ENCODE peak calls at places on chromosomes 3 and 15, in seven cellular contexts. K is CD8-positive, alpha-beta T cell; O is upper lobe of right lung; X is psoas muscle; D is HCT116; S is stomach; F is heart right ventricle. M is an unnamed sample. For H3K36me3 and H3K4me1, the result is how much of the 10 kb centered on the place peaks cover.

GRCh38 chr3:8790529-8790928 is 21.1 kb upstream of the OXTR start:
- DNase-seq in K (no peak), S (no peak), F (no peak), D (no peak), X (no peak), O (no peak), M (no peak)

GRCh38 chr3:119346076-119346496 is 51.9 kb downstream of the ARHGAP31 start:
- DNase-seq in O (no peak), X (no peak), K (no peak), S (no peak), F (no peak), D (no peak), M (no peak)

GRCh38 chr3:142098974-142099373 is 50.4 kb downstream of the TFDP2 start:
- DNase-seq in S (no peak), K (no peak), O (no peak), X (no peak), F (no peak), D (no peak), M (no peak)

GRCh38 chr3:107897471-107898180 is 193.2 kb downstream of the CD47 start:
- DNase-seq in S (no peak), D (no peak), K (no peak), X (no peak), O (no peak), F (no peak), M (no peak)

GRCh38 chr3:47011371-47011770 is 31.9 kb downstream of the NBEAL2 start:
- DNase-seq in F (no peak), O (no peak), S (no peak), X (no peak), D (no peak), K (no peak), M (no peak)

GRCh38 chr3:131178710-131179375 is 152.2 kb downstream of the NEK11 start:
- DNase-seq in K (no peak), D (no peak), X (no peak), F (no peak), S (no peak), O (no peak), M (no peak)

GRCh38 chr3:72959336-72959735 is 37.3 kb upstream of the PPP4R2 start:
- DNase-seq in D (no peak), X (no peak), S (no peak), F (no peak), O (no peak), K (no peak), M (no peak)

GRCh38 chr3:163951397-163951987 is 1126.8 kb downstream of the SI start:
- DNase-seq in O (no peak), D (no peak), K (no peak), X (no peak), F (no peak), S (no peak), M (no peak)

GRCh38 chr3:115638991-115639390 is 15.7 kb downstream of the GAP43 start:
- DNase-seq in D (no peak), K (no peak), O (no peak), X (no peak), F (no peak), S (no peak), M (no peak)

GRCh38 chr15:33200903-33201302 is 6.4 kb upstream of the FMN1 start:
- DNase-seq in D (no peak), S (no peak), X (no peak), O (no peak), K (no peak), F (no peak), M (no peak)

GRCh38 chr3:69241769-69242168 is 119.4 kb upstream of the LMOD3 start:
- DNase-seq in X (no peak), O (no peak), S (no peak), F (no peak), K (no peak), D (no peak), M (no peak)

GRCh38 chr3:16849240-16849639 is 35.5 kb upstream of the PLCL2 start:
- DNase-seq in S (peak), D (no peak), X (peak), K (peak), O (peak), F (peak), M (peak)

GRCh38 chr3:117661636-117662095 is 952.1 kb downstream of the TUSC7 start:
- DNase-seq in K (no peak), O (no peak), X (no peak), F (no peak), D (no peak), S (no peak), M (no peak)

GRCh38 chr3:43620953-43621405 is 832 bp downstream of the ANO10 start:
- DNase-seq in F (no peak), K (no peak), D (no peak), S (no peak), O (no peak), X (no peak), M (no peak)

GRCh38 chr3:118554148-118554819 is 480.4 kb downstream of the IGSF11 start:
- DNase-seq in S (no peak), O (no peak), X (no peak), D (no peak), K (no peak), F (no peak), M (no peak)

GRCh38 chr3:152185941-152186630 is 82.6 kb upstream of the MBNL1 start:
- DNase-seq in D (no peak), O (no peak), F (no peak), X (no peak), S (no peak), K (no peak), M (no peak)

GRCh38 chr3:139122612-139123011 is 77.9 kb upstream of the PRR23C start:
- DNase-seq in X (no peak), D (no peak), F (no peak), S (no peak), K (no peak), O (no peak), M (no peak)

GRCh38 chr3:138935864-138936762 is 10.8 kb downstream of the FOXL2 start:
- DNase-seq in K (peak), F (peak), X (peak), D (peak), S (peak), O (peak), M (peak)

DNA sequence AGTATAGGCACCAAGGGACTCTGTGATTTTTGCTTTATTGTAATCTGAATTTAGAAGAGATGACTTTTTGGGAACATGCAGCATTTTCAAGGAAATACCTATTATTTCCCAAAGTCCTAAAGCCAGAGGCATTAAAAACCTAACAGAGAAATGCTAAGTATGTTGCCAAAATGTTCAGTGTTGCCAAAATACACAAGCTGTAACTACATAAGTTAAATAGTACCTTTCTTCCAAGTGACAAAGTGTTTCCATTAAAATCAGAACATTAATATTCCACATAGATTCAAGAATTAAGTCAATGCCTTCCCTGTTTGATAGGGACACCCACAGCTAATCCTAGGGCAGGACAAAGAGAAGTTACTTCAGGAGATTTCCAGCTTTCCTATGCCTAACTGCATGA is 42.0 kb downstream of the MKRN2 start:
- DNase-seq in O (no peak), F (no peak), K (no peak), X (no peak), S (no peak), D (no peak), M (no peak)
- H3K36me3 ChIP-seq in O (half or more), F (half or more), K (under half), X (under half), S (half or more), D (under half), M (under half)

GRCh38 chr15:47813985-47814384 is 96.7 kb downstream of the SEMA6D start:
- DNase-seq in D (no peak), X (no peak), O (no peak), K (no peak), F (no peak), S (no peak), M (no peak)
- H3K4me1 ChIP-seq in D (under half), X (under half), O (under half), K (under half), F (under half), S (under half), M (under half)

GRCh38 chr15:31263751-31264533 is 62.7 kb upstream of the KLF13 start:
- DNase-seq in D (no peak), O (peak), X (peak), S (peak), K (peak), F (peak), M (peak)
- TF ChIP-seq CTCF in D (no peak), O (no peak), X (no peak), S (no peak), K (no peak), F (no peak), M (no peak)

GRCh38 chr3:184323696-184324095 is 9.3 kb downstream of the EIF4G1 start:
- DNase-seq in K (no peak), F (no peak), S (no peak), X (peak), D (no peak), O (no peak), M (peak)

GRCh38 chr3:184327171-184327570 is 10.2 kb upstream of the FAM131A start:
- DNase-seq in K (no peak), S (no peak), O (no peak), X (no peak), F (no peak), D (no peak), M (peak)

GRCh38 chr3:184325715-184326114 is 11.3 kb downstream of the EIF4G1 start:
- DNase-seq in K (no peak), D (no peak), X (no peak), S (no peak), O (no peak), F (no peak), M (no peak)

GRCh38 chr3:184322731-184323487 is 8.5 kb downstream of the EIF4G1 start:
- DNase-seq in K (no peak), S (no peak), X (peak), D (no peak), O (no peak), F (no peak), M (peak)

DNA sequence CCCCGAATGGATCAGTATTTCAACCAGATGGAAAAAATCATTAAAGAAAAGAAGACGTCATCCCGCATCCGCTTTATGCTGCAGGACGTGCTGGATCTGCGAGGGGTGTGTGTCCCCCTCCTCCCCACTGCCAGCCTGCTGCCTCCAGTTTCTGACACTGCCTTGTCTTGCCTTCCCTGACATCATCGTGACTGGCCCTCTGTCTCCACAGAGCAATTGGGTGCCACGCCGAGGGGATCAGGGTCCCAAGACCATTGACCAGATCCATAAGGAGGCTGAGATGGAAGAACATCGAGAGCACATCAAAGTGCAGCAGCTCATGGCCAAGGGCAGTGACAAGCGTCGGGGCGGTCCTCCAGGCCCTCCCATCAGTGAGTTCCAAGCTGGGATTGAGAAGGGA is 10.9 kb downstream of the EIF4G1 start:
- DNase-seq in D (no peak), X (no peak), O (no peak), F (no peak), K (no peak), S (no peak), M (no peak)
- H3K36me3 ChIP-seq in D (half or more), X (under half), O (half or more), F (half or more), K (half or more), S (half or more), M (half or more)